ENCODE peak calls at places on chromosomes 13 and 19, in eight cellular contexts. One of them, this sample, is unnamed. For H3K36me3, the result is how much of the 10 kb centered on the place peaks cover.

GRCh38 chr19:956747-957451 is 27.2 kb upstream of the WDR18 start:
- DNase-seq in psoas muscle: no peak
- DNase-seq in neuronal stem cell: peak
- DNase-seq in heart right ventricle: no peak
- DNase-seq in ascending aorta: no peak
- DNase-seq in kidney epithelial cell: no peak
- DNase-seq in body of pancreas: no peak
- DNase-seq in adrenal gland: no peak
- DNase-seq in this sample: no peak

GRCh38 chr19:15702590-15702930 is 25.3 kb upstream of the OR10H2 start:
- DNase-seq in psoas muscle: peak
- DNase-seq in neuronal stem cell: no peak
- DNase-seq in heart right ventricle: peak
- DNase-seq in ascending aorta: peak
- DNase-seq in kidney epithelial cell: no peak
- DNase-seq in body of pancreas: peak
- DNase-seq in adrenal gland: peak
- DNase-seq in this sample: peak

GRCh38 chr13:76813874-76814273 is 72.3 kb downstream of the KCTD12 start:
- DNase-seq in psoas muscle: no peak
- DNase-seq in neuronal stem cell: no peak
- DNase-seq in heart right ventricle: no peak
- DNase-seq in ascending aorta: no peak
- DNase-seq in kidney epithelial cell: no peak
- DNase-seq in body of pancreas: no peak
- DNase-seq in adrenal gland: no peak
- DNase-seq in this sample: no peak

GRCh38 chr13:75836441-75836840 is 200.3 kb downstream of the LMO7 start:
- DNase-seq in psoas muscle: no peak
- DNase-seq in neuronal stem cell: no peak
- DNase-seq in heart right ventricle: no peak
- DNase-seq in ascending aorta: no peak
- DNase-seq in kidney epithelial cell: no peak
- DNase-seq in body of pancreas: peak
- DNase-seq in adrenal gland: no peak
- DNase-seq in this sample: no peak

GRCh38 chr13:100461309-100462035 is 127.1 kb downstream of the GGACT start:
- DNase-seq in psoas muscle: no peak
- DNase-seq in neuronal stem cell: peak
- DNase-seq in heart right ventricle: no peak
- DNase-seq in ascending aorta: no peak
- DNase-seq in kidney epithelial cell: no peak
- DNase-seq in body of pancreas: no peak
- DNase-seq in adrenal gland: no peak
- DNase-seq in this sample: no peak

GRCh38 chr13:29771247-29771646 is 79.2 kb downstream of the UBL3 start:
- DNase-seq in psoas muscle: no peak
- DNase-seq in neuronal stem cell: peak
- DNase-seq in heart right ventricle: no peak
- DNase-seq in ascending aorta: no peak
- DNase-seq in kidney epithelial cell: no peak
- DNase-seq in body of pancreas: no peak
- DNase-seq in adrenal gland: no peak
- DNase-seq in this sample: peak

GRCh38 chr13:20412761-20413355 is 112.8 kb downstream of the CRYL1 start:
- DNase-seq in psoas muscle: no peak
- DNase-seq in neuronal stem cell: no peak
- DNase-seq in heart right ventricle: no peak
- DNase-seq in ascending aorta: no peak
- DNase-seq in kidney epithelial cell: no peak
- DNase-seq in body of pancreas: no peak
- DNase-seq in adrenal gland: no peak
- DNase-seq in this sample: no peak

GRCh38 chr13:97879646-97880297 is 73.7 kb upstream of the IPO5 start:
- DNase-seq in psoas muscle: no peak
- DNase-seq in neuronal stem cell: no peak
- DNase-seq in heart right ventricle: no peak
- DNase-seq in ascending aorta: no peak
- DNase-seq in kidney epithelial cell: peak
- DNase-seq in body of pancreas: no peak
- DNase-seq in adrenal gland: no peak
- DNase-seq in this sample: no peak

GRCh38 chr19:47541507-47541906 is 26.6 kb upstream of the NAPA start:
- DNase-seq in psoas muscle: no peak
- DNase-seq in neuronal stem cell: no peak
- DNase-seq in heart right ventricle: no peak
- DNase-seq in ascending aorta: no peak
- DNase-seq in kidney epithelial cell: peak
- DNase-seq in body of pancreas: no peak
- DNase-seq in adrenal gland: no peak
- DNase-seq in this sample: no peak

GRCh38 chr19:37953125-37953524 is 46.1 kb downstream of the SIPA1L3 start:
- DNase-seq in psoas muscle: no peak
- DNase-seq in neuronal stem cell: peak
- DNase-seq in heart right ventricle: no peak
- DNase-seq in ascending aorta: no peak
- DNase-seq in kidney epithelial cell: no peak
- DNase-seq in body of pancreas: no peak
- DNase-seq in adrenal gland: no peak
- DNase-seq in this sample: no peak

GRCh38 chr13:79810671-79811070 is 329.7 kb downstream of the NDFIP2 start:
- DNase-seq in psoas muscle: no peak
- DNase-seq in neuronal stem cell: no peak
- DNase-seq in heart right ventricle: no peak
- DNase-seq in ascending aorta: no peak
- DNase-seq in kidney epithelial cell: peak
- DNase-seq in body of pancreas: no peak
- DNase-seq in adrenal gland: no peak
- DNase-seq in this sample: no peak

GRCh38 chr13:84296386-84296785 is 414.1 kb upstream of the SLITRK1 start:
- DNase-seq in psoas muscle: no peak
- DNase-seq in neuronal stem cell: no peak
- DNase-seq in heart right ventricle: no peak
- DNase-seq in ascending aorta: no peak
- DNase-seq in kidney epithelial cell: no peak
- DNase-seq in body of pancreas: no peak
- DNase-seq in adrenal gland: no peak
- DNase-seq in this sample: no peak

GRCh38 chr19:50922316-50922853 is 11.2 kb upstream of the KLK4 start:
- DNase-seq in psoas muscle: peak
- DNase-seq in neuronal stem cell: peak
- DNase-seq in heart right ventricle: peak
- DNase-seq in ascending aorta: no peak
- DNase-seq in kidney epithelial cell: peak
- DNase-seq in body of pancreas: peak
- DNase-seq in adrenal gland: peak
- DNase-seq in this sample: peak

GRCh38 chr19:19224852-19225494 is 13.2 kb downstream of the NCAN start:
- DNase-seq in psoas muscle: peak
- DNase-seq in neuronal stem cell: peak
- DNase-seq in heart right ventricle: peak
- DNase-seq in ascending aorta: no peak
- DNase-seq in kidney epithelial cell: no peak
- DNase-seq in body of pancreas: peak
- DNase-seq in adrenal gland: peak
- DNase-seq in this sample: peak

GRCh38 chr19:33047422-33047821 is 17.3 kb downstream of the RHPN2 start:
- DNase-seq in psoas muscle: no peak
- DNase-seq in neuronal stem cell: no peak
- DNase-seq in heart right ventricle: no peak
- DNase-seq in ascending aorta: no peak
- DNase-seq in kidney epithelial cell: peak
- DNase-seq in body of pancreas: peak
- DNase-seq in adrenal gland: no peak
- DNase-seq in this sample: no peak

GRCh38 chr13:26663801-26664200 is 96.8 kb downstream of the GPR12 start:
- DNase-seq in psoas muscle: no peak
- DNase-seq in neuronal stem cell: no peak
- DNase-seq in heart right ventricle: no peak
- DNase-seq in ascending aorta: no peak
- DNase-seq in kidney epithelial cell: no peak
- DNase-seq in body of pancreas: no peak
- DNase-seq in adrenal gland: no peak
- DNase-seq in this sample: no peak

GRCh38 chr13:35157143-35157755 is 215.2 kb downstream of the NBEA start:
- DNase-seq in psoas muscle: no peak
- DNase-seq in neuronal stem cell: peak
- DNase-seq in heart right ventricle: no peak
- DNase-seq in ascending aorta: no peak
- DNase-seq in kidney epithelial cell: no peak
- DNase-seq in body of pancreas: peak
- DNase-seq in adrenal gland: peak
- DNase-seq in this sample: peak

GRCh38 chr19:4053423-4054324 is 13.0 kb downstream of the ZBTB7A start:
- DNase-seq in psoas muscle: no peak
- DNase-seq in neuronal stem cell: no peak
- DNase-seq in heart right ventricle: no peak
- DNase-seq in ascending aorta: no peak
- DNase-seq in kidney epithelial cell: no peak
- DNase-seq in body of pancreas: no peak
- DNase-seq in adrenal gland: peak
- DNase-seq in this sample: no peak
- H3K36me3 ChIP-seq in psoas muscle: under half
- H3K36me3 ChIP-seq in neuronal stem cell: under half
- H3K36me3 ChIP-seq in heart right ventricle: half or more
- H3K36me3 ChIP-seq in ascending aorta: under half
- H3K36me3 ChIP-seq in kidney epithelial cell: under half
- H3K36me3 ChIP-seq in body of pancreas: under half
- H3K36me3 ChIP-seq in adrenal gland: under half
- H3K36me3 ChIP-seq in this sample: half or more

DNA sequence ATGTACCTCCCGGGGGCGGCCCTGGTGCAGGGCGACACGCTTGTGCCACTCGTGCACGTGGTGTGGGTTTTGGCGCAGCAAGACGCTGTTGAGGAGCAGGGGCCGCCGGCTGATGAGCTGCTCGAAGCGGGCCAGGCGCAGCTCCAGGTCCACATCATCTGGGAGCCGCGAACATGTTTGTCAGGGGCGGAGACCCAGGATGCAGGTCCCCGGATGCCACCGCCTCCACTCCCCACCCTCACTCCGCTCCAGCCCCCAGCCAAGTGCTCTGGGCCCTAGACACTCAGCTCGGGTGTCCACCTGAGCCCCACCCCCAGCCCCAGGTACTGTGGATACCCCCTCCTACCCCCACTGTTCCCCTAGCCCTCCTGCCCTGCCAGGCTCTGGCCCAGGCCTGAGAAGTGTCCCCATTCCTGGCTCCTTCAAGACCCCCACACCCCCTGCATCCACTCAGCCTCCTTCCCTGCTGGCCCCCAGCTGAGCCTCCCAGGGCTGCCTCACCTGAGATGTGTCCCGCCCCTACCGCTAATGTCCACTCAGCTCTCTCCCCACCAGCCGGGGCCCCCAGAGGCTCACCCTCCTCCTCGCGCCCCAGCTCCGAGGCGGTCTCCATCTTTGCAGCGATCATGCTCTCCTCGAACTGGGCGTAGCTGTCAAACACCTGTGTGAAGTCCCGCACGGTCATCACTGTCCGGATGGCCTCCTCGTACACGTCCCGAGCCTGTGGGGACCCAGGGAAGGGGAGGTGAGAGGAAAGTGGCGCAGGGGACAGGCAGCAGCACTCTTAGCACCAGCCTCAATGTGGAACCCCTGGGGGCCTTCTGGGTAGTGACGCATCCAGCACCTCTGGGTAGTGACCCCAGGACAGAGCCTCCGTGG is 5.4 kb downstream of the XAB2 start:
- DNase-seq in psoas muscle: no peak
- DNase-seq in neuronal stem cell: no peak
- DNase-seq in heart right ventricle: no peak
- DNase-seq in ascending aorta: no peak
- DNase-seq in kidney epithelial cell: no peak
- DNase-seq in body of pancreas: peak
- DNase-seq in adrenal gland: no peak
- DNase-seq in this sample: no peak
- H3K36me3 ChIP-seq in psoas muscle: half or more
- H3K36me3 ChIP-seq in neuronal stem cell: under half
- H3K36me3 ChIP-seq in heart right ventricle: half or more
- H3K36me3 ChIP-seq in ascending aorta: half or more
- H3K36me3 ChIP-seq in kidney epithelial cell: under half
- H3K36me3 ChIP-seq in body of pancreas: under half
- H3K36me3 ChIP-seq in adrenal gland: under half
- H3K36me3 ChIP-seq in this sample: under half

GRCh38 chr19:13160557-13160956 is 10.3 kb downstream of the IER2 start:
- DNase-seq in psoas muscle: no peak
- DNase-seq in neuronal stem cell: no peak
- DNase-seq in heart right ventricle: no peak
- DNase-seq in ascending aorta: no peak
- DNase-seq in kidney epithelial cell: no peak
- DNase-seq in body of pancreas: no peak
- DNase-seq in adrenal gland: peak
- DNase-seq in this sample: no peak

GRCh38 chr19:13163609-13164364 is 13.6 kb downstream of the IER2 start:
- DNase-seq in psoas muscle: peak
- DNase-seq in neuronal stem cell: peak
- DNase-seq in heart right ventricle: peak
- DNase-seq in ascending aorta: peak
- DNase-seq in kidney epithelial cell: no peak
- DNase-seq in body of pancreas: peak
- DNase-seq in adrenal gland: peak
- DNase-seq in this sample: peak

GRCh38 chr19:13165091-13165997 is 15.1 kb downstream of the IER2 start:
- DNase-seq in psoas muscle: no peak
- DNase-seq in neuronal stem cell: no peak
- DNase-seq in heart right ventricle: no peak
- DNase-seq in ascending aorta: no peak
- DNase-seq in kidney epithelial cell: no peak
- DNase-seq in body of pancreas: no peak
- DNase-seq in adrenal gland: no peak
- DNase-seq in this sample: no peak

GRCh38 chr19:13164370-13165090 is 14.3 kb downstream of the IER2 start:
- DNase-seq in psoas muscle: peak
- DNase-seq in neuronal stem cell: peak
- DNase-seq in heart right ventricle: peak
- DNase-seq in ascending aorta: no peak
- DNase-seq in kidney epithelial cell: no peak
- DNase-seq in body of pancreas: peak
- DNase-seq in adrenal gland: peak
- DNase-seq in this sample: peak

GRCh38 chr19:13162749-13163608 is 12.8 kb downstream of the IER2 start:
- DNase-seq in psoas muscle: peak
- DNase-seq in neuronal stem cell: peak
- DNase-seq in heart right ventricle: peak
- DNase-seq in ascending aorta: peak
- DNase-seq in kidney epithelial cell: peak
- DNase-seq in body of pancreas: peak
- DNase-seq in adrenal gland: peak
- DNase-seq in this sample: peak
- H3K36me3 ChIP-seq in psoas muscle: under half
- H3K36me3 ChIP-seq in neuronal stem cell: under half
- H3K36me3 ChIP-seq in heart right ventricle: under half
- H3K36me3 ChIP-seq in ascending aorta: under half
- H3K36me3 ChIP-seq in kidney epithelial cell: under half
- H3K36me3 ChIP-seq in body of pancreas: under half
- H3K36me3 ChIP-seq in adrenal gland: under half
- H3K36me3 ChIP-seq in this sample: under half

DNA sequence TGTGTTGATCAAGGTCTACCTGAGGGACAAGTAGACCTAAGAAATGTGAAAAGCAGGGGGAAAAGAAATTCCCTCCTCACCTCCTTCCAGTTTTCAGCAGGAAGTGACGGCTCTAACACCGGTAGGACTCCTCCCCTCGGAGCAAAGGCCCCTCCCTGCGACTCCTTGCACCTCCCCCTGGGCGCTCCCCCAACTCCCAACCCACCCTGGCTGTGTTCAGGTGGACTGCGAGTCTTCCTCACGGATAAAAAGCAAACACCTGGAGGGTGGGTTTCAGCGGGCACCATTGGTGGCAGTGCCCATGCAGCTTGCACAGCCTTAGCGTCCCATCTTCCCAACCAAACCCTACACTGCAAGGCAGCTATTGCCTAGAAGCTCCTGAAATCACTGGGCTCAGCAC is 124.5 kb downstream of the COL4A1 start:
- DNase-seq in psoas muscle: no peak
- DNase-seq in neuronal stem cell: no peak
- DNase-seq in heart right ventricle: no peak
- DNase-seq in ascending aorta: no peak
- DNase-seq in kidney epithelial cell: no peak
- DNase-seq in body of pancreas: no peak
- DNase-seq in adrenal gland: no peak
- DNase-seq in this sample: no peak
- H3K36me3 ChIP-seq in psoas muscle: half or more
- H3K36me3 ChIP-seq in neuronal stem cell: under half
- H3K36me3 ChIP-seq in heart right ventricle: half or more
- H3K36me3 ChIP-seq in ascending aorta: half or more
- H3K36me3 ChIP-seq in kidney epithelial cell: under half
- H3K36me3 ChIP-seq in body of pancreas: under half
- H3K36me3 ChIP-seq in adrenal gland: under half
- H3K36me3 ChIP-seq in this sample: under half

This sample was measured in HAP-1.